ENCODE peak calls at places on chromosomes 2 and 18, in four cellular contexts. F is cardiac fibroblast, N is fibroblast of lung, V is fibroblast of mammary gland. H is an unnamed sample.

GRCh38 chr18:60372598-60372997 is at the start of gene MC4R:
- DNase-seq in F (peak), V (peak), N (peak), H (no peak)

GRCh38 chr2:171185941-171186340 is 25.2 kb upstream of the TLK1 start:
- DNase-seq in N (peak), F (peak), V (peak), H (no peak)

GRCh38 chr2:57696016-57696415 is 350.6 kb upstream of the VRK2 start:
- DNase-seq in V (no peak), F (no peak), N (peak), H (no peak)

GRCh38 chr18:51890762-51891161 is 449.2 kb upstream of the DCC start:
- DNase-seq in N (peak), V (no peak), F (no peak), H (no peak)

GRCh38 chr2:10919776-10920606 is 8.3 kb downstream of the KCNF1 start:
- DNase-seq in F (no peak), N (no peak), V (no peak), H (no peak)

GRCh38 chr2:192236136-192236535 is 41.4 kb upstream of the TMEFF2 start:
- DNase-seq in V (peak), F (peak), N (peak), H (no peak)

GRCh38 chr2:12950957-12951656 is 234.4 kb downstream of the TRIB2 start:
- DNase-seq in F (peak), N (peak), V (peak), H (no peak)

GRCh38 chr2:125516496-125517109 is 1139.4 kb upstream of the GYPC start:
- DNase-seq in F (peak), N (no peak), V (peak), H (no peak)

GRCh38 chr2:55311444-55311870 is 42.4 kb upstream of the MTIF2 start:
- DNase-seq in F (peak), V (peak), N (peak), H (no peak)

GRCh38 chr2:151943461-151943860 is 115.2 kb upstream of the ARL5A start:
- DNase-seq in F (no peak), V (peak), N (no peak), H (no peak)

GRCh38 chr2:113218283-113219091 is 44.7 kb downstream of the PSD4 start:
- DNase-seq in N (peak), V (peak), F (peak), H (no peak)

GRCh38 chr2:102788880-102789250 is 27.0 kb downstream of the TMEM182 start:
- DNase-seq in F (no peak), N (no peak), V (no peak), H (no peak)

GRCh38 chr2:692349-692748 is 15.1 kb upstream of the TMEM18 start:
- DNase-seq in N (no peak), F (no peak), V (no peak), H (no peak)
- H3K4me3 ChIP-seq in N (no peak), F (no peak), V (no peak), H (no peak)

GRCh38 chr2:30110773-30111172 is 36.0 kb upstream of the YPEL5 start:
- DNase-seq in N (peak), F (no peak), V (peak), H (peak)

GRCh38 chr2:30115141-30115980 is 31.4 kb upstream of the YPEL5 start:
- DNase-seq in F (peak), N (peak), V (peak), H (no peak)

GRCh38 chr2:30115981-30116285 is 30.9 kb upstream of the YPEL5 start:
- DNase-seq in N (no peak), V (no peak), F (no peak), H (no peak)

GRCh38 chr2:30109856-30110255 is 37.0 kb upstream of the YPEL5 start:
- DNase-seq in F (no peak), N (no peak), V (no peak), H (peak)

GRCh38 chr2:30113617-30114293 is 33.1 kb upstream of the YPEL5 start:
- DNase-seq in N (peak), F (peak), V (peak), H (no peak)
- H3K4me3 ChIP-seq in N (no peak), F (no peak), V (no peak), H (no peak)

GRCh38 chr18:58862404-58862803 is 2.3 kb upstream of the ZNF532 start:
- DNase-seq in N (no peak), V (no peak), F (no peak), H (no peak)
- H3K4me3 ChIP-seq in N (peak), V (no peak), F (peak), H (peak)

GRCh38 chr2:45468279-45468678 is 142.8 kb downstream of the SRBD1 start:
- DNase-seq in N (no peak), F (no peak), V (no peak), H (no peak)
- H3K4me3 ChIP-seq in N (no peak), F (no peak), V (no peak), H (no peak)

GRCh38 chr2:176078440-176079284 is 5.1 kb downstream of the EVX2 start:
- DNase-seq in N (no peak), V (no peak), F (no peak), H (peak)
- H3K4me3 ChIP-seq in N (no peak), V (no peak), F (no peak), H (peak)